ENCODE peak calls at places on chromosomes 13 and 19, in four cellular contexts. X, H, R and A are unnamed samples.

GRCh38 chr19:56142087-56142787 is 1.1 kb downstream of the ZNF444 start:
- DNase-seq in R (no peak), H (peak; percentile 97), X (no peak), A (no peak)

GRCh38 chr19:39465956-39466747 is 14.5 kb upstream of the TIMM50 start:
- DNase-seq in R (no peak), X (no peak), H (no peak), A (no peak)

GRCh38 chr19:18591735-18592385 is 3.3 kb downstream of the REX1BD start:
- DNase-seq in R (no peak), X (no peak), H (no peak), A (no peak)

GRCh38 chr19:2574478-2574931 is 98.6 kb downstream of the GADD45B start:
- DNase-seq in X (no peak), H (no peak), R (no peak), A (no peak)

GRCh38 chr13:76925115-76925514 is 23.2 kb upstream of the ACOD1 start:
- DNase-seq in H (no peak), X (no peak), R (no peak), A (no peak)

GRCh38 chr13:27953671-27954405 is 15.3 kb downstream of the CDX2 start:
- DNase-seq in X (peak; percentile 57), H (peak; percentile 19), R (peak; percentile 55), A (no peak)

GRCh38 chr13:24148414-24149305 is 11.9 kb upstream of the SPATA13 start:
- DNase-seq in H (peak; percentile 90), R (no peak), X (peak; percentile 92), A (no peak)

GRCh38 chr19:49497047-49497789 is 984 bp downstream of the RPS11 start:
- DNase-seq in X (peak; percentile 77), H (no peak), R (peak; percentile 89), A (no peak)

GRCh38 chr13:40640845-40641458 is 25.5 kb downstream of the FOXO1 start:
- DNase-seq in H (no peak), R (no peak), X (no peak), A (no peak)

GRCh38 chr13:18952225-18953016 is 229.2 kb downstream of the TUBA3C start:
- DNase-seq in H (no peak), X (no peak), R (no peak), A (no peak)

GRCh38 chr19:49340069-49340864 is 5.1 kb downstream of the CD37 start:
- DNase-seq in R (peak; percentile 76), H (peak; percentile 78), X (no peak), A (peak; percentile 93)

GRCh38 chr13:109101550-109102144 is 472.2 kb downstream of the MYO16 start:
- DNase-seq in R (no peak), H (no peak), X (no peak), A (no peak)

GRCh38 chr13:90201198-90201597 is 1146.3 kb upstream of the MIR17HG start:
- DNase-seq in H (no peak), X (no peak), R (no peak), A (no peak)

GRCh38 chr19:1401889-1402217 is 511 bp upstream of the GAMT start:
- DNase-seq in H (no peak), R (no peak), X (no peak), A (no peak)

GRCh38 chr13:36420437-36420891 is 11.8 kb upstream of the CCNA1 start:
- DNase-seq in X (peak; percentile 53), R (peak; percentile 64), H (peak; percentile 61), A (peak; percentile 25)

DNA sequence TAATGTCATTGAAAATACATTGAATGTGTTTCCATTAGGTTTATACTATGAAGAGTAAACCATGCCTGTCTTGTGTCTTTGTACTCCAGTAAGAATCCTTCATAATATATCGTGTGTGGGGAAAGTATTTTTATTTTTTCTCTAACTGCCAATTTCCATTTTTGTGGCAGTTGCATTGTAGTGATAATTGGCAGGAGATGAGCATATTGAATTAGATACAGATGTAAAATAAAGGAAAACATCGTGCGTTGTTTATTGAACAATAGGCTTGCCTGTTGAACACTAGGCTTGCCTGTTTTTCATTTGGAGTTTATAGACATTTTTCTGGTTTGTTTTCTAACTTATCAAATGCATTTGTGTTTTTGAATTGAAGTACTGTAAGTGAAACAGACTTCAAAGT is 218.9 kb downstream of the NBEA start:
- DNase-seq in R (no peak), H (no peak), X (no peak), A (no peak)
- TF ChIP-seq BHLHE40 in R (no peak), H (no peak), X (no peak), A (no peak)

GRCh38 chr13:48037346-48038173 is at the start of gene NUDT15:
- DNase-seq in X (peak; percentile 88), H (peak; percentile 92), R (peak; percentile 97), A (peak; percentile 96)
- TF ChIP-seq EP300 in X (no peak), H (peak; percentile 3), R (peak; percentile 33), A (no peak)

DNA sequence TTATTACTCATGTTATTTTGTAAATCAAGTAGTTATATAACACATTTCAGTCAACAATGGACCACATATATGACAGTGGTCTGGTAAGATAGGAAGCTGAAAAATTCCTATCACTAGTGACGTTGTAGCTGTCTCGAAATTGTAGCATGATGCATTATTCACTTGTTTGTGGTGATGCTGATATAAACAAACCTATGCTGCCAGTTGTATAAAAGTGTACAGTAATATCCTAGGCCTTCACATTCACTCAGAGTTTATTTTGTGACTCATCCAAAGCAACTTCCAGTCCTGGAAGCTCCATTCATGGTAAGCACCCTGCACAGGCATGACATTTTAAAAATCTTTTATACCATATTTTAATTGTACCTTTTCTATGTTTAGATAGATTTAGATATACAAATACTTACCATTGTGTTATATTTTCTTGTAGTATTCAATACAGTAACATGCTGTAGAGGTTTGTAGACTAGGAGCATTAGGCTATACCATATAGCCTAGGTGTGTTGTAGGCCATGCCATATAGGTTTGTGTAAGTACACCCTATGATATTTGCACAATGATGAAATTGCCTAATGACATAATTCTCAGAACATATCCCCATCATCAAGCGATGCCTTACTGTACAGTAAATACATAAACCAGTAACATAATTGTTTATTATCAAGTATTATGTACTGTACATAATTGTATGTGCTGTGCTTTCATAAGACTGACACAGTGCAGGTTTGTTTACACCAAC is 49.3 kb downstream of the IFT88 start:
- DNase-seq in X (no peak), R (no peak), H (no peak), A (no peak)
- TF ChIP-seq BHLHE40 in X (no peak), R (no peak), H (no peak), A (no peak)

GRCh38 chr13:44848956-44849748 is 140.1 kb downstream of the NUFIP1 start:
- DNase-seq in R (no peak), H (no peak), X (no peak), A (no peak)
- TF ChIP-seq EP300 in R (no peak), H (no peak), X (no peak), A (no peak)

GRCh38 chr13:95805921-95806320 is 129.0 kb downstream of the DNAJC3 start:
- DNase-seq in R (no peak), X (no peak), H (no peak), A (no peak)

GRCh38 chr13:95797016-95797415 is 120.1 kb downstream of the DNAJC3 start:
- DNase-seq in H (no peak), X (no peak), R (no peak), A (no peak)

GRCh38 chr13:95800455-95800854 is 123.5 kb downstream of the DNAJC3 start:
- DNase-seq in R (no peak), X (no peak), H (no peak), A (no peak)

GRCh38 chr13:95801825-95802224 is 124.9 kb downstream of the DNAJC3 start:
- DNase-seq in H (no peak), X (no peak), R (no peak), A (no peak)
- TF ChIP-seq BHLHE40 in H (no peak), X (no peak), R (no peak), A (no peak)

DNA sequence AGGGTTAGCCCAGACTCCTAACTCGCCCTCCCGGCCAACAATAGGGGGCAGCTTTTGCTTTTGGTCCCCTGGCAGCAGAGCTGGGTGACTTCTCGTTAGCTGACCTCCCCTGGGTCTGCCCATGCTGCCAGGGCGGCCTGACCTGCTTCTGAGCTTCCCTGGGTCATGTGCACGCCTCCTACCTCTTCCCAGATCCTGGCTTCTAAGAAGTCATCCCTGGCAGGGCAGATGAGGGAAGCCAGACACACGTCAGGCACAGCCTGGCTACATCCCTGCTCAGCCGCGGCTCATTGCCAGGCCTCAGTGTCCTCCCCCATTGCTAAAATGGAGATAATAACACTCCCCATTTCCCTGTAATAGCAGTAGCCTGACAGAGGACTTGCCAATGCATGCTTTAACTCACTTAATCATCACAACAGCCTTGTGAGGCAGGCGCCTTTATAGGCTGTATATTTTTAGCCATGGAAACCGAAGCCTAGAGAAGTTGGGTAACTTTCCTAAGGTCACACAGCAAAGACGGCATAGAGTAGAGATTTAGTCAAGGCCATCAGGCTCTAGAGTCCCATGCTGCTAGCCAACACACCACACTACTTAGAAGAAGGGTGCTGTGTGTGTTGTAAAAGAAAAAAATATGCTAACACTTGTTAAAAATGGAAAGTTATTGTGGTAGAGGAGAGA is 2.1 kb downstream of the KCNK6 start:
- DNase-seq in X (no peak), H (no peak), R (peak; percentile 38), A (no peak)
- TF ChIP-seq EP300 in X (no peak), H (no peak), R (no peak), A (no peak)